ENCODE peak calls at places on chromosome 9, in seven cellular contexts. V is H1, P is mesenchymal stem cell, C is IMR-90, L is H9, D is neuronal stem cell, E is trophoblast cell. B is an unnamed sample.

GRCh38 chr9:123657099-123657498 is 272.8 kb downstream of the DENND1A start:
- DNase-seq in V (no peak), P (no peak), C (no peak), L (no peak), D (no peak), E (no peak), B (peak)

GRCh38 chr9:3528466-3528865 is 2.7 kb upstream of the RFX3 start:
- DNase-seq in V (no peak), P (no peak), C (no peak), L (no peak), D (no peak), E (no peak), B (no peak)

GRCh38 chr9:93091056-93091452 is 5.0 kb upstream of the CARD19 start:
- DNase-seq in V (no peak), P (no peak), C (no peak), L (peak), D (no peak), E (no peak), B (no peak)

GRCh38 chr9:86557063-86557766 is 203.0 kb upstream of the TUT7 start:
- DNase-seq in V (no peak), P (peak), C (peak), L (no peak), D (no peak), E (peak), B (no peak)

GRCh38 chr9:35333551-35333950 is 156.4 kb upstream of the RUSC2 start:
- DNase-seq in V (no peak), P (peak), C (peak), L (no peak), D (no peak), E (peak), B (no peak)

GRCh38 chr9:75462866-75463265 is 374.6 kb downstream of the OSTF1 start:
- DNase-seq in V (no peak), P (no peak), C (no peak), L (no peak), D (no peak), E (no peak), B (no peak)

GRCh38 chr9:70525553-70525952 is 111.1 kb upstream of the KLF9 start:
- DNase-seq in V (no peak), P (no peak), C (peak), L (no peak), D (no peak), E (peak), B (no peak)

GRCh38 chr9:114900937-114901802 is 29.2 kb downstream of the TNFSF8 start:
- DNase-seq in V (no peak), P (peak), C (peak), L (no peak), D (no peak), E (peak), B (no peak)

GRCh38 chr9:114316605-114317230 is 6.2 kb upstream of the ORM1 start:
- DNase-seq in V (peak), P (no peak), C (no peak), L (no peak), D (peak), E (peak), B (no peak)

GRCh38 chr9:12718482-12719026 is 25.4 kb downstream of the TYRP1 start:
- DNase-seq in V (peak), P (peak), C (peak), L (peak), D (peak), E (no peak), B (peak)

GRCh38 chr9:133935328-133936040 is 56.6 kb downstream of the VAV2 start:
- DNase-seq in V (no peak), P (peak), C (peak), L (no peak), D (no peak), E (no peak), B (no peak)

GRCh38 chr9:89655047-89655989 is 50.5 kb downstream of the GADD45G start:
- DNase-seq in V (no peak), P (no peak), C (no peak), L (no peak), D (no peak), E (no peak), B (no peak)

GRCh38 chr9:111412280-111412679 is 71.9 kb downstream of the ECPAS start:
- DNase-seq in V (no peak), P (no peak), C (no peak), L (no peak), D (no peak), E (no peak), B (no peak)

GRCh38 chr9:93132946-93133640 is 958 bp downstream of the NINJ1 start:
- DNase-seq in V (no peak), P (no peak), C (no peak), L (no peak), D (no peak), E (peak), B (peak)

GRCh38 chr9:3361115-3361514 is 164.7 kb downstream of the RFX3 start:
- DNase-seq in V (no peak), P (no peak), C (no peak), L (no peak), D (no peak), E (no peak), B (no peak)

GRCh38 chr9:124769451-124770358 is 1.4 kb downstream of the NR6A1 start:
- DNase-seq in V (peak), P (peak), C (no peak), L (peak), D (no peak), E (peak), B (no peak)

DNA sequence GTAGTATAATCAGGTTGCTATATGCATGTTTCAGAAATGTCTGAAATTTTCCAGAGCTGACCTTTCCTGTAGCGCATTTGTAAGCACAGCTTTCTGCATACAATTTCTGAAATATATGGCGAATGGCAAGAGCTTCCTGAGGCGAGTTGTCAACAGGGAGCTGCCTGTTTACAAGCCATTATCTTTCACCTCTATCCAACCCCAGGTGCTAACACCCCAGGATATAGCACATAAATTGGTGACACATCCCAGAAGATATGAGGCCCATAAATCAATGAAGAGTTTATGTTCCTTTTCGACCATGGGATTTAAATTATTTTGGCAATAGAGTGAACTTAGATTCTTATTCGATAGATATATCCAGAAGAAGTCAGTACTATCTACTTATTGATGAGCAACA is 379.8 kb downstream of the KDM4C start:
- DNase-seq in V (no peak), P (no peak), C (no peak), L (no peak), D (no peak), E (peak), B (peak)
- H2BK120ac ChIP-seq in V (no peak), P (no peak), C (no peak), L (no peak), D (no peak), E (no peak), B (no peak)

GRCh38 chr9:110142868-110143866 is 64.8 kb downstream of the C9orf152 start:
- DNase-seq in V (no peak), P (peak), C (no peak), L (peak), D (no peak), E (peak), B (no peak)
- H2BK120ac ChIP-seq in V (no peak), P (no peak), C (no peak), L (no peak), D (no peak), E (no peak), B (no peak)

GRCh38 chr9:122001491-122002201 is 91.5 kb downstream of the TTLL11 start:
- DNase-seq in V (peak), P (no peak), C (peak), L (no peak), D (no peak), E (no peak), B (no peak)
- H2BK120ac ChIP-seq in V (no peak), P (no peak), C (peak), L (no peak), D (no peak), E (no peak), B (no peak)

GRCh38 chr9:14212116-14212515 is 101.8 kb downstream of the NFIB start:
- DNase-seq in V (no peak), P (peak), C (peak), L (no peak), D (no peak), E (no peak), B (no peak)
- H2BK120ac ChIP-seq in V (no peak), P (no peak), C (no peak), L (no peak), D (no peak), E (no peak), B (no peak)

GRCh38 chr9:136534396-136534795 is 11.5 kb downstream of the NOTCH1 start:
- DNase-seq in V (no peak), P (no peak), C (no peak), L (no peak), D (no peak), E (no peak), B (no peak)
- H2BK120ac ChIP-seq in V (no peak), P (no peak), C (no peak), L (no peak), D (no peak), E (no peak), B (no peak)

DNA sequence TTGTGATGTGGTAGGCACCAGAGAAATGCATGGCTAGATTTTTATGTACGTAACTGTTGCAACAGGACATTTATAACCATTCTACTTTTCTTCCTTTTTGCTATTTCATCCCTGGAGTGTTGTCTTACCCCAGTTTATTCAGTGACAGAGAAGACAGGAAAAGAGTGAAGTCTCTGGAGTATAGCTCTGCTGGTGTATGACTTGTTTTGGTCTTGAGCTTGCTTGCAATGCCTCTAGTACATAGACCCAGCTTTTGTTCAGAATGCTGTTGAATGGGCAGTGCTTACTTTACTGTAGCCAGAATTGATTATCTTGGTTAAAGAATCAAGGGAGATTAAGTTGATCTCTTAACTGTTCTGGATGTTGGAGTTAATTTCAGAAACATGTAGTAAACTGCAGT is 94.3 kb downstream of the PBX3 start:
- DNase-seq in V (no peak), P (no peak), C (no peak), L (no peak), D (no peak), E (no peak), B (no peak)
- H2BK120ac ChIP-seq in V (no peak), P (no peak), C (no peak), L (no peak), D (no peak), E (no peak), B (no peak)